ENCODE peak calls at places on chromosomes 11 and 22, in four cellular contexts. One of them, this sample, is unnamed.

GRCh38 chr11:70423523-70424505 is 25.5 kb downstream of the CTTN start:
- DNase-seq in type B pancreatic cell: no peak
- DNase-seq in hepatocyte: no peak
- DNase-seq in neural crest cell: no peak
- DNase-seq in this sample: no peak

GRCh38 chr11:117230286-117230961 is 1.4 kb downstream of the PCSK7 start:
- DNase-seq in type B pancreatic cell: no peak
- DNase-seq in hepatocyte: no peak
- DNase-seq in neural crest cell: no peak
- DNase-seq in this sample: no peak

GRCh38 chr11:119339581-119340334 is 925 bp downstream of the C1QTNF5 start:
- DNase-seq in type B pancreatic cell: peak; percentile 86
- DNase-seq in hepatocyte: peak; percentile 87
- DNase-seq in neural crest cell: peak; percentile 78
- DNase-seq in this sample: no peak

GRCh38 chr11:118911880-118912741 is 13.6 kb downstream of the BCL9L start:
- DNase-seq in type B pancreatic cell: peak; percentile 81
- DNase-seq in hepatocyte: peak; percentile 96
- DNase-seq in neural crest cell: no peak
- DNase-seq in this sample: peak; percentile 84

GRCh38 chr11:8681837-8682218 is 637 bp downstream of the TRIM66 start:
- DNase-seq in type B pancreatic cell: no peak
- DNase-seq in hepatocyte: no peak
- DNase-seq in neural crest cell: no peak
- DNase-seq in this sample: no peak

GRCh38 chr11:108027057-108027456 is 18.4 kb downstream of the CUL5 start:
- DNase-seq in type B pancreatic cell: no peak
- DNase-seq in hepatocyte: no peak
- DNase-seq in neural crest cell: no peak
- DNase-seq in this sample: no peak

GRCh38 chr11:115488945-115489344 is 15.3 kb downstream of the CADM1 start:
- DNase-seq in type B pancreatic cell: no peak
- DNase-seq in hepatocyte: peak; percentile 67
- DNase-seq in neural crest cell: no peak
- DNase-seq in this sample: no peak

GRCh38 chr11:72718101-72718501 is 34.1 kb downstream of the ARAP1 start:
- DNase-seq in type B pancreatic cell: no peak
- DNase-seq in hepatocyte: no peak
- DNase-seq in neural crest cell: no peak
- DNase-seq in this sample: no peak

GRCh38 chr11:97060184-97060583 is 670.4 kb downstream of the JRKL start:
- DNase-seq in type B pancreatic cell: no peak
- DNase-seq in hepatocyte: no peak
- DNase-seq in neural crest cell: no peak
- DNase-seq in this sample: no peak

GRCh38 chr11:16321148-16321547 is 35.2 kb downstream of the SOX6 start:
- DNase-seq in type B pancreatic cell: no peak
- DNase-seq in hepatocyte: no peak
- DNase-seq in neural crest cell: no peak
- DNase-seq in this sample: no peak

DNA sequence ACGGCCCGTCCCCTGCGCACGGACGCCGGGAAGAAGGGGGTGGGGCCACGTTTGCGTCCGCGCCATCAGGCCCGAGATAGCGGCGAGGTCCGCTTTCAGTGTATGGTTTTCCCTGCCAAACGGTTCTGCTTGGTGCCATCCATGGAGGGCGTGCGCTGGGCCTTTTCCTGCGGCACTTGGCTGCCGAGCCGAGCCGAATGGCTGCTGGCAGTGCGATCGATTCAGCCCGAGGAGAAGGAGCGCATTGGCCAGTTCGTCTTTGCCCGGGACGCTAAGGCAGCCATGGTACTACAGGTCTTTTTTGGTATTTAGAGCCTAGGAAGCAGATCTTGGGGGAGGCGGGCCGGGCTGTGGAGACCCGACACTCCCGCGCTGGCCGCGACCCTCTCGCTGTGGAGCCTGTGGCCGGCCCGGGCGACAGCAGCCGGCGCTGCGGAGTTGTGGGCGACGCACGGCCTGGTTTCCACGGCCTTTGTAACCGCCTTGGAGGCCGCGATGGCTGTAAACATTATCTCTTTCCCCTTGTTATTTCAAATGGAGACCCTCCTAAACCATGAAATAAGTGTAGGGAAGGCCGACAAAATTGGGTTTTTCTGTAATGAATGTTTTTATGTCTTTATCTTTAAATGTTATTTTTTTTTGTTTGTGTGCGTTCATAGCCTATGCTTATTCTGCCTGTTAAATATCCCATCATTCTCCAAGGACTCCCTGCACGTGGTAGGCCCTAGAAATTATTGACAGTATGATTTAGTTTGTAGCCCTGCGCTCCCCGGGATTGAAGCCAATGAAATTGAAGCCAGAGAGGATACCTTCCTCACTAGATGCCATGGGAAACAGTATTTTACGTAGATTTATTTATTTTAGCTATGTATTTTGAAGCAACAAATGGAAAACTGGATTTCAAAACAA is at the start of gene AASDHPPT:
- DNase-seq in type B pancreatic cell: no peak
- DNase-seq in hepatocyte: peak; percentile 63
- DNase-seq in neural crest cell: no peak
- DNase-seq in this sample: no peak
- TF ChIP-seq CTCF in type B pancreatic cell: no peak
- TF ChIP-seq CTCF in hepatocyte: no peak
- TF ChIP-seq CTCF in neural crest cell: no peak
- TF ChIP-seq CTCF in this sample: no peak

GRCh38 chr22:35957589-35957988 is 71.0 kb downstream of the RBFOX2 start:
- DNase-seq in type B pancreatic cell: no peak
- DNase-seq in hepatocyte: no peak
- DNase-seq in neural crest cell: no peak
- DNase-seq in this sample: no peak

GRCh38 chr22:35955546-35955945 is 73.1 kb downstream of the RBFOX2 start:
- DNase-seq in type B pancreatic cell: no peak
- DNase-seq in hepatocyte: no peak
- DNase-seq in neural crest cell: no peak
- DNase-seq in this sample: no peak

GRCh38 chr22:35959121-35959800 is 69.4 kb downstream of the RBFOX2 start:
- DNase-seq in type B pancreatic cell: no peak
- DNase-seq in hepatocyte: no peak
- DNase-seq in neural crest cell: no peak
- DNase-seq in this sample: no peak

GRCh38 chr22:35958334-35958733 is 70.3 kb downstream of the RBFOX2 start:
- DNase-seq in type B pancreatic cell: no peak
- DNase-seq in hepatocyte: no peak
- DNase-seq in neural crest cell: no peak
- DNase-seq in this sample: no peak

DNA sequence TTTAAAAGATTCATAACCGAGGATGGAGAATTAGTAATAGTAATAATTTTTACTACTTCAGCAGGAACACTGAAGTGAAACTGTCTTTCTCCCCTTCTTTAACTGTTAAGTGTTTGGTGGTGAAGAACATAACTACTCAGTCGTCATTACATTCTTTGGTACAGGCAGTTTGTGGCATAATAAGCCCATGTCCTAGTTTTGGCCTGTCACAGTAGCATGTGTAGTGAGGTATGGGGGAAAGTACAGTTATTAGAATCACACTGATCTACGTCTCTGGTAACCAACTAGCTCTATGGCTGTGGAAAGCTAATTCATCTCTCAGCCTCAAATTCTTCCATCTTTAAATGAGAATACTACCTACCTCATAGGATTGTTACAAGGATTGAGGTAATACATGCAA is 71.8 kb downstream of the RBFOX2 start:
- DNase-seq in type B pancreatic cell: no peak
- DNase-seq in hepatocyte: no peak
- DNase-seq in neural crest cell: no peak
- DNase-seq in this sample: no peak
- TF ChIP-seq CTCF in type B pancreatic cell: no peak
- TF ChIP-seq CTCF in hepatocyte: no peak
- TF ChIP-seq CTCF in neural crest cell: no peak
- TF ChIP-seq CTCF in this sample: no peak

GRCh38 chr11:36945384-36945783 is 347.3 kb upstream of the RAG2 start:
- DNase-seq in type B pancreatic cell: no peak
- DNase-seq in hepatocyte: peak; percentile 19
- DNase-seq in neural crest cell: no peak
- DNase-seq in this sample: no peak
- TF ChIP-seq CTCF in type B pancreatic cell: peak; percentile 76
- TF ChIP-seq CTCF in hepatocyte: peak; percentile 58
- TF ChIP-seq CTCF in neural crest cell: peak; percentile 66
- TF ChIP-seq CTCF in this sample: peak; percentile 60

GRCh38 chr22:45499746-45500145 is 2.9 kb upstream of the FBLN1 start:
- DNase-seq in type B pancreatic cell: no peak
- DNase-seq in hepatocyte: no peak
- DNase-seq in neural crest cell: no peak
- DNase-seq in this sample: no peak

GRCh38 chr22:45503071-45503815 is 560 bp downstream of the FBLN1 start:
- DNase-seq in type B pancreatic cell: no peak
- DNase-seq in hepatocyte: no peak
- DNase-seq in neural crest cell: no peak
- DNase-seq in this sample: no peak

GRCh38 chr22:45504703-45505341 is 2.1 kb downstream of the FBLN1 start:
- DNase-seq in type B pancreatic cell: no peak
- DNase-seq in hepatocyte: peak; percentile 54
- DNase-seq in neural crest cell: peak; percentile 26
- DNase-seq in this sample: no peak

GRCh38 chr22:45503816-45504702 is 1.4 kb downstream of the FBLN1 start:
- DNase-seq in type B pancreatic cell: no peak
- DNase-seq in hepatocyte: peak; percentile 52
- DNase-seq in neural crest cell: peak; percentile 74
- DNase-seq in this sample: peak; percentile 55

DNA sequence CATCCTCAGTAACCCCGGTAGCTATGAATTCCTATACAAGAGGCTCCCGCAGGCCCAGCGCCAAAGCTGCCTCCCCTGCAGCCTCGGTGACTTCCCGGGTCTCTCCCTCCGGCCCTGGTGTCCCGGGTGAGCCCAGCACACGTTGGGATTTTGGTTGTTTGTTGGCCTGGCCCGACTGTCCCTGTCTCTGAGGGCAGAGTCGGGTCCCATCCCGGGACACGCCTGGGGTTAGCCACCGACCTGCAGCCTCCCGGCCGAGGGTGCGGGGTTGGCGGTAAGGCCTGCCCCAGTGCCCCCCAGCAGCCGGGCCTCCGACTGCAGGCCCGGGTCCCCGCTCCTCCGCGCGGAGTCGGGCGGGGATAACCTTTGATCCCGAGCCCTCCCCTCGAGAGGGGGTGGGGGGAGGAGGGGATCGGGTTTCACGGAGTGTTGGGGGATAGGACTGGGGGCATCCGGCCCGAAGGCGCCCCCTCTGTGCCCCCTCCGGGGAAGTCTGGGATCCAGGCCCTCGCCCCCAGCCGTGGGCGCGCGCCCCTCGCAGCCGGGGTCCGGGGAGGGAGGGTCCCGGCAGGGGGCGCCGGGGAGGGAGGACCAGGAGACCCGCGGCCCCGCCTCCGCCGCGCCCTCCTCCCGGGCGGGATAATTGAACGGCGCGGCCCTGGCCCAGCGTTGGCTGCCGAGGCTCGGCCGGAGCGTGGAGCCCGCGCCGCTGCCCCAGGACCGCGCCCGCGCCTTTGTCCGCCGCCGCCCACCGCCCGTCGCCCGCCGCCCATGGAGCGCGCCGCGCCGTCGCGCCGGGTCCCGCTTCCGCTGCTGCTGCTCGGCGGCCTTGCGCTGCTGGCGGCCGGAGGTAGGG is at the start of gene FBLN1:
- DNase-seq in type B pancreatic cell: peak; percentile 85
- DNase-seq in hepatocyte: peak; percentile 83
- DNase-seq in neural crest cell: peak; percentile 70
- DNase-seq in this sample: peak; percentile 57
- TF ChIP-seq CTCF in type B pancreatic cell: peak; percentile 42
- TF ChIP-seq CTCF in hepatocyte: peak; percentile 39
- TF ChIP-seq CTCF in neural crest cell: peak; percentile 44
- TF ChIP-seq CTCF in this sample: no peak